ENCODE peak calls at places on chromosomes 16 and 17, in seven cellular contexts. C is stromal cell of bone marrow, H is HuH-7, K is uterus, B is foreskin fibroblast, X is WERI-Rb-1, F is AG08395. V is an unnamed sample.

GRCh38 chr17:6376901-6377300 is 58.0 kb downstream of the AIPL1 start:
- DNase-seq in K (no peak), F (no peak), X (no peak), H (no peak), B (no peak), C (no peak), V (no peak)

GRCh38 chr17:60158751-60159478 is 9.1 kb downstream of the CA4 start:
- DNase-seq in H (peak; percentile 16), K (no peak), B (peak; percentile 41), X (no peak), C (no peak), F (no peak), V (no peak)

GRCh38 chr17:50459756-50460155 is 8.9 kb downstream of the CHAD start:
- DNase-seq in K (no peak), C (no peak), B (no peak), H (no peak), F (no peak), X (peak; percentile 71), V (no peak)

GRCh38 chr17:64001763-64002529 is 3.8 kb downstream of the PRR29 start:
- DNase-seq in C (peak; percentile 37), B (peak; percentile 47), H (no peak), K (no peak), X (no peak), F (no peak), V (no peak)

GRCh38 chr16:88669986-88670385 is 7.1 kb upstream of the MVD start:
- DNase-seq in X (no peak), F (no peak), C (peak; percentile 61), H (no peak), K (no peak), B (no peak), V (no peak)

GRCh38 chr17:79925242-79925957 is 86.2 kb upstream of the CBX4 start:
- DNase-seq in B (peak; percentile 54), C (peak; percentile 18), F (peak; percentile 27), H (no peak), K (no peak), X (no peak), V (no peak)

GRCh38 chr16:1591306-1591705 is 20.6 kb downstream of the IFT140 start:
- DNase-seq in B (no peak), F (no peak), X (no peak), K (no peak), H (no peak), C (no peak), V (no peak)

GRCh38 chr16:22183901-22184614 is 21.8 kb downstream of the SDR42E2 start:
- DNase-seq in F (no peak), K (no peak), X (no peak), C (no peak), H (peak; percentile 60), B (no peak), V (no peak)

GRCh38 chr17:76737676-76738467 is at the start of gene MFSD11:
- DNase-seq in F (peak; percentile 96), K (peak; percentile 94), C (peak; percentile 82), B (peak; percentile 98), X (peak; percentile 98), H (peak; percentile 97), V (peak; percentile 72)

GRCh38 chr17:27573971-27574525 is 56.9 kb upstream of the LGALS9 start:
- DNase-seq in F (peak; percentile 51), C (peak; percentile 51), H (no peak), K (no peak), B (peak; percentile 47), X (no peak), V (no peak)

GRCh38 chr16:7013990-7014389 is 318.7 kb upstream of the RBFOX1 start:
- DNase-seq in F (no peak), H (no peak), K (no peak), B (peak; percentile 9), X (no peak), C (no peak), V (no peak)

GRCh38 chr16:56763305-56763916 is 33.5 kb downstream of the NUP93 start:
- DNase-seq in K (no peak), C (no peak), F (no peak), X (no peak), H (no peak), B (no peak), V (no peak)

GRCh38 chr16:6032438-6032837 is 934.8 kb upstream of the EEF2KMT start:
- DNase-seq in C (no peak), H (no peak), B (no peak), X (no peak), K (no peak), F (no peak), V (no peak)

GRCh38 chr16:3716831-3717234 is 491 bp downstream of the TRAP1 start:
- DNase-seq in K (no peak), F (peak; percentile 26), C (no peak), B (peak; percentile 41), H (peak; percentile 36), X (peak; percentile 47), V (no peak)

GRCh38 chr16:14187517-14188338 is 116.6 kb downstream of the MRTFB start:
- DNase-seq in X (no peak), F (no peak), K (no peak), B (peak; percentile 41), C (no peak), H (no peak), V (no peak)

GRCh38 chr16:9428355-9429005 is 337.0 kb downstream of the HAPSTR1 start:
- DNase-seq in F (no peak), X (no peak), C (no peak), K (no peak), B (no peak), H (no peak), V (no peak)

GRCh38 chr17:43611230-43611969 is 50.3 kb downstream of the MEOX1 start:
- DNase-seq in K (no peak), F (no peak), X (no peak), B (no peak), H (no peak), C (no peak), V (no peak)

GRCh38 chr16:30808163-30808562 is 21.2 kb upstream of the ZNF629 start:
- DNase-seq in F (no peak), C (no peak), B (no peak), X (no peak), K (no peak), H (no peak), V (no peak)

GRCh38 chr17:37661372-37662014 is 18.2 kb upstream of the DDX52 start:
- DNase-seq in C (no peak), X (no peak), B (no peak), H (no peak), K (no peak), F (no peak), V (no peak)

GRCh38 chr17:61238455-61238933 is 161.1 kb upstream of the TBX2 start:
- DNase-seq in H (no peak), B (no peak), K (no peak), F (no peak), X (no peak), C (no peak), V (no peak)

GRCh38 chr16:29806641-29807425 is 504 bp downstream of the MAZ start:
- DNase-seq in B (peak; percentile 58), C (no peak), X (peak; percentile 90), F (no peak), H (peak; percentile 71), K (peak; percentile 68), V (no peak)

GRCh38 chr16:700684-701584 is 4.7 kb downstream of the FBXL16 start:
- DNase-seq in K (no peak), F (peak; percentile 42), X (no peak), C (no peak), H (no peak), B (peak; percentile 53), V (no peak)

GRCh38 chr16:65125322-65125721 is 3.5 kb upstream of the CDH11 start:
- DNase-seq in X (no peak), H (no peak), F (no peak), K (no peak), B (no peak), C (no peak), V (no peak)

V was measured in BJ.